ENCODE peak calls at places on chromosomes 1 and 21, in six cellular contexts. G is tibial artery, J is IMR-90, B is lower lobe of right lung, O is A549, F is neural progenitor cell. X is an unnamed sample. For H3K4me1, the result is how much of the 10 kb centered on the place peaks cover.

GRCh38 chr1:92483442-92484170 is 3.1 kb downstream of the GFI1 start:
- DNase-seq in G (no peak), O (no peak), F (peak), J (no peak), B (peak), X (peak)

GRCh38 chr1:58839871-58840835 is 56.3 kb upstream of the JUN start:
- DNase-seq in O (no peak), G (no peak), B (no peak), F (no peak), J (peak), X (no peak)

GRCh38 chr1:19113362-19114092 is 96.5 kb downstream of the UBR4 start:
- DNase-seq in B (no peak), F (peak), J (peak), O (peak), G (no peak), X (peak)

GRCh38 chr1:52002038-52002917 is 11.8 kb upstream of the RAB3B start:
- DNase-seq in F (peak), G (no peak), O (peak), J (peak), B (no peak), X (peak)

GRCh38 chr1:208086116-208086515 is 158.1 kb downstream of the PLXNA2 start:
- DNase-seq in O (no peak), B (no peak), J (peak), G (no peak), F (no peak), X (no peak)

GRCh38 chr21:37342046-37342632 is 24.4 kb upstream of the DYRK1A start:
- DNase-seq in J (no peak), G (no peak), F (no peak), B (no peak), O (no peak), X (peak)

GRCh38 chr21:42833859-42834729 is 45.2 kb downstream of the WDR4 start:
- DNase-seq in G (no peak), J (no peak), B (no peak), O (no peak), F (no peak), X (no peak)

GRCh38 chr21:46617267-46618051 is 12.6 kb upstream of the S100B start:
- DNase-seq in O (no peak), G (no peak), B (no peak), F (no peak), J (peak), X (no peak)

GRCh38 chr1:230286890-230287269 is 139.3 kb downstream of the PGBD5 start:
- DNase-seq in O (no peak), F (no peak), G (no peak), B (peak), J (no peak), X (no peak)
- H3K4me1 ChIP-seq in O (under half), F (under half), G (under half), B (under half), J (under half), X (under half)

DNA sequence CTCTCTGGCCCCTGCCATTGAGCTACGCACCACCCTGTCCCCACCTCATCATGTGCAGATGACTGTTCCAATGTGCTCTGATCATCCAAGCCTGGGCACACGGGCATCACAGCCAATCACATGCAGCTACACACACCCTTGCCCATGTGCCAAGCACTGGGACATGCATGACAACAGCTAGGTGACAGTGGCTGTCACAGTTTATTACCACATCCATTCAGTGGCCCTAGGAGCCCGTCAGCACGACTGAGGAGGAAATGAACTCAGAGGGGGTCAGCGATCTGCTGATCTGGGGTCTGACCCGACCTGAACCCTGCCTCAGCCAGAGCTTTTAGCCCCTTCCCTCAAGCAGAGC is 10.2 kb downstream of the SH3BGRL3 start:
- DNase-seq in B (no peak), J (no peak), O (no peak), F (peak), G (no peak), X (no peak)
- H3K27ac ChIP-seq in B (peak), J (no peak), O (no peak), F (no peak), G (no peak), X (no peak)

DNA sequence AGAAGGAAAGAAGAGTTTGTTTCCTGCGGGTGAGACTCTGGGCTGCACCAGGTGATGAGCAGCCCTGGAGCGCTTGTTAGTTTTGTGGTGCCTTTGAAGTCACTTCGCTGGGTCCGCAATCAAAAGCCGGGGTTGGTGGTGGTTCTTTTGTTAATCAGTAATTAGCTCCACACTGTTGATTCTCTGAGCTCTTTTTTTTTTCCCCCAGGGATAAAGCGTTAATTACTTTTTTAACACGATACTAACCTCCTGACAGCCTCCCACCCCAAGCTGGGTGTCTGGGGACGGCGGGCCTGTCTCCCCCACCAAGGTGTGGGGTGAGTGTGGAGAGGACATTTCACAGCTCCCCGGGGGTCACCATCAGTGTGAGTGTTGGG is 56.6 kb downstream of the AGPAT3 start:
- DNase-seq in O (no peak), B (no peak), F (peak), G (no peak), J (no peak), X (no peak)
- H3K4me1 ChIP-seq in O (under half), B (under half), F (under half), G (under half), J (under half), X (under half)

DNA sequence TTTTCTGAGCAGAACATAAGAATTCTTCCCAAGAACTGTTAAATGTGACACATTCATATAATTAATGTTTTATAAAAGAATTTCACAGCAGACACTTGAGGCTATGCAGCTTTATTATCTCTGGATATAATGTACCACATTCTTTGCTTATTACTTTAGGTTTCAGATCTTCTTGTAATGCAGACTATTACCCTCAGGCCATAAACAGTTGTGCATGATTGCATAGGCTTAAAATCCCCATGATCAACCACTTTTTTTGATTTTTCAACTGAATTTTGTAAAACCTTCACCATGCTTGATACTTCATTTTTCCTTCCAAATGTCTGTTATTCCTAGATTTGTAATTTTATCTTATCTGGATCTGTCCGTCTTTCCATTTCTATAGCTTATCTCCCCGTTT is 1355.7 kb downstream of the BRINP3 start:
- DNase-seq in F (no peak), B (no peak), O (no peak), G (no peak), J (no peak), X (no peak)
- H3K27ac ChIP-seq in F (no peak), B (no peak), O (no peak), G (no peak), J (no peak), X (no peak)

GRCh38 chr1:154417338-154417608 is 12.1 kb downstream of the IL6R start:
- DNase-seq in B (no peak), G (no peak), O (no peak), F (no peak), J (no peak), X (no peak)

GRCh38 chr1:154418898-154419619 is 13.9 kb downstream of the IL6R start:
- DNase-seq in O (no peak), G (no peak), B (peak), F (no peak), J (no peak), X (no peak)

GRCh38 chr1:154418062-154418897 is 13.1 kb downstream of the IL6R start:
- DNase-seq in J (no peak), G (peak), F (no peak), B (peak), O (peak), X (no peak)

GRCh38 chr1:154414606-154415005 is 9.5 kb downstream of the IL6R start:
- DNase-seq in O (no peak), J (no peak), B (peak), G (peak), F (no peak), X (no peak)

GRCh38 chr1:154416496-154417337 is 11.6 kb downstream of the IL6R start:
- DNase-seq in B (peak), F (no peak), G (peak), O (no peak), J (no peak), X (no peak)
- H3K4me1 ChIP-seq in B (half or more), F (under half), G (under half), O (under half), J (under half), X (under half)

GRCh38 chr1:109152196-109152595 is 38.3 kb downstream of the ELAPOR1 start:
- DNase-seq in B (no peak), F (no peak), G (no peak), J (no peak), O (no peak), X (no peak)
- H3K27ac ChIP-seq in B (no peak), F (no peak), G (no peak), J (no peak), O (no peak), X (no peak)

X was measured in A673.